ENCODE peak calls at places on chromosomes 4 and X, in six cellular contexts. A is CD8-positive, alpha-beta T cell; P is T-helper 2 cell; Z is left ventricle myocardium superior; B is fibroblast of lung; G is activated naive CD4-positive, alpha-beta T cell treated with anti-CD3 and anti-CD28 coated beads for 36 hours. O is an unnamed sample.

GRCh38 chrX:23938690-23939089 is 30.9 kb downstream of the CXorf58 start:
- DNase-seq in A (no peak), P (no peak), Z (no peak), B (peak), G (no peak), O (no peak)

GRCh38 chrX:69262036-69262905 is 97.0 kb upstream of the PJA1 start:
- DNase-seq in A (no peak), P (no peak), Z (no peak), B (peak), G (no peak), O (no peak)

GRCh38 chr4:24857996-24858395 is 54.8 kb downstream of the CCDC149 start:
- DNase-seq in A (no peak), P (no peak), Z (no peak), B (peak), G (no peak), O (no peak)

GRCh38 chr4:173088144-173088543 is 80.5 kb upstream of the GALNT7 start:
- DNase-seq in A (no peak), P (no peak), Z (no peak), B (no peak), G (no peak), O (no peak)

GRCh38 chr4:6221296-6221850 is 21.0 kb upstream of the JAKMIP1 start:
- DNase-seq in A (no peak), P (no peak), Z (no peak), B (no peak), G (no peak), O (no peak)

GRCh38 chr4:98930311-98930865 is 1.5 kb upstream of the EIF4E start:
- DNase-seq in A (no peak), P (no peak), Z (no peak), B (no peak), G (no peak), O (no peak)

GRCh38 chr4:73613130-73613529 is 7.1 kb downstream of the RASSF6 start:
- DNase-seq in A (no peak), P (no peak), Z (no peak), B (no peak), G (no peak), O (no peak)

GRCh38 chr4:159127745-159128518 is 25.1 kb downstream of the RAPGEF2 start:
- DNase-seq in A (no peak), P (no peak), Z (no peak), B (no peak), G (no peak), O (no peak)

GRCh38 chrX:48520976-48521352 is 644 bp upstream of the EBP start:
- DNase-seq in A (no peak), P (no peak), Z (no peak), B (no peak), G (peak), O (no peak)

GRCh38 chr4:7266525-7267292 is 74.4 kb downstream of the SORCS2 start:
- DNase-seq in A (no peak), P (no peak), Z (no peak), B (peak), G (no peak), O (no peak)

GRCh38 chrX:74614193-74614909 is at the start of gene RLIM:
- DNase-seq in A (peak), P (peak), Z (peak), B (peak), G (peak), O (peak)

GRCh38 chr4:43682551-43682950 is 766.1 kb downstream of the KCTD8 start:
- DNase-seq in A (no peak), P (no peak), Z (no peak), B (no peak), G (peak), O (no peak)

GRCh38 chr4:61532324-61532723 is 332.2 kb downstream of the ADGRL3 start:
- DNase-seq in A (no peak), P (no peak), Z (peak), B (peak), G (no peak), O (no peak)

GRCh38 chr4:158895797-158896442 is 127.1 kb downstream of the FNIP2 start:
- DNase-seq in A (no peak), P (no peak), Z (no peak), B (peak), G (no peak), O (no peak)

GRCh38 chr4:139665079-139665689 is 435 bp upstream of the MGST2 start:
- DNase-seq in A (no peak), P (no peak), Z (no peak), B (no peak), G (no peak), O (no peak)

GRCh38 chrX:16664626-16665025 is 14.7 kb downstream of the S100G start:
- DNase-seq in A (no peak), P (no peak), Z (no peak), B (no peak), G (no peak), O (no peak)

O was measured in T-cell.